ENCODE peak calls at places on chromosomes 3 and 15, in ten cellular contexts. S is activated naive CD4-positive, alpha-beta T cell treated with Interleukin-2 at 50 U/mL for 16 hours; A is GM03348; B is hippocampal formation; C is NCI-H1092 treated with DMSO at 0.1 percent for 48 hours; L is NCI-H1105; H is stimulated activated CD4-positive, alpha-beta T cell treated with anti-CD3 and anti-CD28 coated beads, Interleukin-2, amount 100 ng/mL, for 24 hours; G is T follicular helper cell; U is sigmoid colon; Z is upper lobe of right lung. X is an unnamed sample.

GRCh38 chr3:36457667-36458066 is 77.4 kb downstream of the STAC start:
- DNase-seq in S (no peak), H (no peak), A (no peak), C (no peak), B (no peak), Z (no peak), L (no peak), U (no peak), G (no peak), X (no peak)

GRCh38 chr15:49625460-49626036 is 4.7 kb downstream of the DTWD1 start:
- DNase-seq in Z (no peak), B (no peak), G (no peak), U (no peak), H (no peak), A (no peak), S (no peak), L (no peak), C (no peak), X (no peak)

GRCh38 chr3:149388001-149388435 is 10.6 kb upstream of the TM4SF1 start:
- DNase-seq in U (no peak), H (no peak), B (no peak), C (no peak), G (no peak), S (no peak), L (no peak), Z (no peak), A (peak; percentile 29), X (no peak)

GRCh38 chr3:67154429-67154828 is 156.3 kb downstream of the KBTBD8 start:
- DNase-seq in C (no peak), L (no peak), B (no peak), G (no peak), S (no peak), Z (peak; percentile 69), A (no peak), U (no peak), H (no peak), X (no peak)

GRCh38 chr3:1908651-1909445 is 189.8 kb upstream of the CNTN4 start:
- DNase-seq in H (no peak), A (no peak), G (no peak), C (no peak), Z (no peak), B (no peak), S (no peak), L (no peak), U (no peak), X (no peak)

GRCh38 chr3:165549665-165550064 is 287.6 kb downstream of the BCHE start:
- DNase-seq in U (peak; percentile 55), S (no peak), L (peak; percentile 41), Z (no peak), H (no peak), A (no peak), C (no peak), G (no peak), B (no peak), X (peak; percentile 38)

GRCh38 chr3:55669133-55669532 is 182.0 kb upstream of the WNT5A start:
- DNase-seq in C (no peak), U (no peak), L (no peak), S (no peak), H (no peak), G (no peak), A (no peak), B (no peak), Z (no peak), X (no peak)

GRCh38 chr15:77535845-77536244 is 96.9 kb downstream of the LINGO1 start:
- DNase-seq in H (no peak), S (no peak), Z (peak; percentile 15), B (no peak), U (peak; percentile 19), G (no peak), L (no peak), A (no peak), C (no peak), X (no peak)

GRCh38 chr15:99961011-99961441 is 227.8 kb upstream of the LYSMD4 start:
- DNase-seq in A (peak; percentile 3), S (no peak), L (no peak), H (no peak), G (no peak), C (no peak), U (peak; percentile 39), Z (no peak), B (no peak), X (no peak)

GRCh38 chr3:71247221-71247947 is 336.1 kb downstream of the FOXP1 start:
- DNase-seq in Z (no peak), S (no peak), A (peak; percentile 25), U (no peak), H (no peak), B (peak; percentile 3), L (no peak), G (no peak), C (no peak), X (no peak)

GRCh38 chr3:39264053-39264452 is 15.8 kb downstream of the CX3CR1 start:
- DNase-seq in Z (no peak), B (no peak), H (no peak), A (no peak), C (no peak), G (no peak), U (no peak), L (no peak), S (no peak), X (no peak)

GRCh38 chr3:55879901-55880331 is 392.8 kb upstream of the WNT5A start:
- DNase-seq in A (no peak), S (no peak), U (no peak), C (no peak), H (no peak), L (no peak), Z (no peak), G (no peak), B (no peak), X (no peak)

GRCh38 chr3:118785415-118785814 is 249.2 kb downstream of the IGSF11 start:
- DNase-seq in G (no peak), B (no peak), S (no peak), H (no peak), U (no peak), Z (no peak), C (no peak), A (no peak), L (no peak), X (no peak)

GRCh38 chr3:150286390-150287147 is 121.5 kb upstream of the TSC22D2 start:
- DNase-seq in S (no peak), Z (no peak), C (peak; percentile 36), B (no peak), H (no peak), L (peak; percentile 33), A (peak; percentile 18), G (no peak), U (no peak), X (peak; percentile 28)

GRCh38 chr15:63402498-63403253 is 21.0 kb upstream of the CA12 start:
- DNase-seq in A (peak; percentile 62), C (peak; percentile 34), G (no peak), S (no peak), Z (no peak), U (no peak), H (no peak), L (no peak), B (no peak), X (peak; percentile 20)

GRCh38 chr3:126621627-126622345 is 33.1 kb downstream of the TXNRD3 start:
- DNase-seq in C (no peak), G (no peak), L (no peak), H (no peak), Z (no peak), B (no peak), A (peak; percentile 38), U (no peak), S (no peak), X (no peak)

GRCh38 chr15:28911295-28911979 is 25.7 kb downstream of the APBA2 start:
- DNase-seq in A (no peak), G (no peak), L (no peak), H (no peak), C (no peak), S (no peak), Z (peak; percentile 7), U (peak; percentile 39), B (no peak), X (no peak)

GRCh38 chr3:197297020-197297419 is 1.4 kb downstream of the DLG1 start:
- DNase-seq in L (no peak), A (no peak), C (no peak), G (no peak), Z (no peak), S (no peak), B (no peak), U (no peak), H (no peak), X (no peak)

GRCh38 chr3:65181397-65181871 is 493.6 kb upstream of the ADAMTS9 start:
- DNase-seq in U (no peak), Z (no peak), L (no peak), G (no peak), C (no peak), H (no peak), B (no peak), S (no peak), A (peak; percentile 35), X (no peak)

GRCh38 chr3:24437326-24437725 is 57.3 kb downstream of the THRB start:
- DNase-seq in S (no peak), A (no peak), C (no peak), B (no peak), U (no peak), G (no peak), Z (no peak), H (no peak), L (no peak), X (no peak)

GRCh38 chr15:85063088-85063487 is 81.4 kb downstream of the PDE8A start:
- DNase-seq in A (no peak), L (no peak), C (no peak), S (no peak), Z (no peak), B (no peak), H (no peak), U (no peak), G (no peak), X (no peak)

GRCh38 chr15:90001683-90002427 is 731 bp downstream of the ZNF710 start:
- DNase-seq in H (peak; percentile 72), A (peak; percentile 85), U (peak; percentile 83), Z (peak; percentile 88), L (peak; percentile 7), S (peak; percentile 70), B (peak; percentile 50), C (peak; percentile 21), G (peak; percentile 45), X (peak; percentile 39)

GRCh38 chr15:47293763-47294162 is 423.5 kb upstream of the SEMA6D start:
- DNase-seq in H (no peak), G (no peak), B (peak; percentile 2), Z (peak; percentile 74), L (no peak), A (peak; percentile 31), U (peak; percentile 90), C (no peak), S (no peak), X (no peak)

GRCh38 chr15:45603881-45604280 is 16.7 kb downstream of the BLOC1S6 start:
- DNase-seq in A (no peak), U (no peak), C (no peak), L (no peak), B (no peak), Z (no peak), S (no peak), H (no peak), G (no peak), X (no peak)

X was measured in NCI-H774.